ENCODE peak calls at places on chromosomes 6 and 20, in eight cellular contexts. P is heart right ventricle; I is activated B cell treated with CpG ODN at 0.5 μM for 24 hours; A is stimulated activated CD8-positive, alpha-beta memory T cell treated with anti-CD3 and anti-CD28 coated beads, Interleukin-2, amount 100 ng/mL, for 1 hour; W is psoas muscle; C is upper lobe of left lung; E is KBM-7; D is RCC 7860. B is an unnamed sample.

GRCh38 chr6:41599015-41599835 is 39.0 kb upstream of the MDFI start:
- DNase-seq in W (no peak), A (no peak), P (no peak), D (no peak), I (no peak), C (no peak), E (no peak), B (no peak)

GRCh38 chr6:98653171-98653570 is 181.2 kb upstream of the POU3F2 start:
- DNase-seq in C (no peak), A (no peak), P (no peak), W (no peak), I (no peak), E (no peak), D (no peak), B (no peak)

GRCh38 chr6:64034840-64035656 is 399.4 kb downstream of the PHF3 start:
- DNase-seq in E (no peak), A (no peak), W (no peak), D (no peak), I (no peak), C (no peak), P (no peak), B (no peak)

GRCh38 chr6:127458817-127459216 is 372 bp downstream of the KIAA0408 start:
- DNase-seq in I (no peak), A (no peak), E (no peak), C (peak; percentile 63), W (peak; percentile 34), P (no peak), D (no peak), B (no peak)

GRCh38 chr20:25011261-25011660 is 18.7 kb upstream of the APMAP start:
- DNase-seq in A (no peak), W (no peak), C (peak; percentile 10), P (no peak), D (no peak), I (no peak), E (no peak), B (no peak)

GRCh38 chr6:169320013-169320412 is 66.4 kb upstream of the THBS2 start:
- DNase-seq in A (no peak), P (no peak), E (no peak), W (no peak), I (no peak), D (no peak), C (no peak), B (no peak)

GRCh38 chr6:130296854-130297253 is 69.0 kb upstream of the TMEM200A start:
- DNase-seq in A (no peak), I (no peak), P (no peak), D (no peak), E (no peak), C (no peak), W (no peak), B (no peak)

GRCh38 chr6:45650527-45651135 is 272.9 kb upstream of the SUPT3H start:
- DNase-seq in P (no peak), D (peak; percentile 97), W (no peak), I (no peak), A (no peak), E (no peak), C (no peak), B (peak; percentile 71)

GRCh38 chr6:168163096-168163731 is 84.2 kb upstream of the FRMD1 start:
- DNase-seq in P (no peak), I (no peak), D (no peak), W (no peak), E (no peak), C (no peak), A (no peak), B (no peak)

GRCh38 chr6:43724914-43725642 is 37.5 kb upstream of the MRPS18A start:
- DNase-seq in A (peak; percentile 24), I (peak; percentile 59), D (peak; percentile 84), P (peak; percentile 42), W (peak; percentile 82), C (peak; percentile 95), E (peak; percentile 97), B (no peak)

GRCh38 chr20:47432251-47433210 is 69.2 kb upstream of the NCOA3 start:
- DNase-seq in D (peak; percentile 93), E (peak; percentile 58), I (no peak), C (no peak), W (no peak), P (no peak), A (no peak), B (peak; percentile 88)

GRCh38 chr6:31794866-31795615 is 511 bp downstream of the VARS1 start:
- DNase-seq in E (peak; percentile 75), A (no peak), D (no peak), W (no peak), I (no peak), C (no peak), P (peak; percentile 34), B (no peak)

GRCh38 chr6:31272856-31273626 is 1.1 kb upstream of the HLA-C start:
- DNase-seq in E (no peak), D (no peak), I (no peak), P (no peak), W (no peak), A (no peak), C (peak; percentile 57), B (no peak)

GRCh38 chr6:159645659-159646058 is 47.4 kb downstream of the SOD2 start:
- DNase-seq in I (no peak), D (no peak), A (no peak), P (no peak), C (no peak), W (no peak), E (no peak), B (no peak)

GRCh38 chr6:42007753-42008528 is 42.4 kb upstream of the TAF8 start:
- DNase-seq in E (peak; percentile 35), P (no peak), I (no peak), W (no peak), A (no peak), C (peak; percentile 53), D (no peak), B (no peak)

GRCh38 chr6:116971959-116972358 is 94.9 kb downstream of the RFX6 start:
- DNase-seq in D (peak; percentile 25), E (peak; percentile 20), C (no peak), I (no peak), A (no peak), P (peak; percentile 7), W (no peak), B (peak; percentile 76)

GRCh38 chr6:74715362-74716068 is 490.3 kb downstream of the COL12A1 start:
- DNase-seq in P (no peak), D (no peak), C (no peak), A (no peak), I (no peak), W (no peak), E (no peak), B (no peak)

GRCh38 chr20:60892095-60892813 is 359.8 kb upstream of the CDH4 start:
- DNase-seq in C (no peak), D (no peak), I (no peak), P (no peak), W (no peak), E (no peak), A (no peak), B (no peak)

GRCh38 chr6:56335733-56336132 is 88.4 kb upstream of the COL21A1 start:
- DNase-seq in C (no peak), E (no peak), I (no peak), A (no peak), D (peak; percentile 56), W (no peak), P (no peak), B (peak; percentile 49)

GRCh38 chr6:43992783-43993505 is 134.3 kb downstream of the MRPL14 start:
- DNase-seq in P (peak; percentile 82), W (peak; percentile 79), E (no peak), D (peak; percentile 44), C (no peak), I (no peak), A (no peak), B (no peak)

GRCh38 chr6:130697661-130698535 is 129.3 kb upstream of the SMLR1 start:
- DNase-seq in E (peak; percentile 69), D (no peak), A (peak; percentile 21), P (peak; percentile 12), W (no peak), C (peak; percentile 24), I (no peak), B (peak; percentile 66)

GRCh38 chr20:58647814-58648501 is 3.1 kb upstream of the STX16 start:
- DNase-seq in W (no peak), C (no peak), D (no peak), E (no peak), A (no peak), P (peak; percentile 4), I (no peak), B (no peak)

GRCh38 chr6:142404751-142405150 is 102.9 kb downstream of the ADGRG6 start:
- DNase-seq in W (no peak), P (no peak), C (no peak), D (no peak), E (no peak), I (no peak), A (no peak), B (no peak)

GRCh38 chr6:105793132-105793531 is 293.0 kb upstream of the PRDM1 start:
- DNase-seq in C (peak; percentile 52), W (no peak), A (no peak), E (peak; percentile 72), I (no peak), P (no peak), D (peak; percentile 16), B (no peak)

GRCh38 chr6:145929037-145929633 is 35.0 kb downstream of the SHPRH start:
- DNase-seq in P (no peak), I (no peak), W (no peak), E (peak; percentile 36), C (no peak), A (no peak), D (peak; percentile 10), B (peak; percentile 55)

GRCh38 chr20:47785900-47786762 is 850 bp upstream of the SULF2 start:
- DNase-seq in I (peak; percentile 38), D (no peak), E (peak; percentile 25), W (peak; percentile 62), C (peak; percentile 37), A (no peak), P (peak; percentile 81), B (no peak)

GRCh38 chr6:157615411-157615763 is 207.7 kb upstream of the SNX9 start:
- DNase-seq in A (no peak), D (no peak), I (no peak), C (no peak), P (no peak), W (no peak), E (peak; percentile 75), B (no peak)

GRCh38 chr6:788058-788457 is 95.1 kb upstream of the EXOC2 start:
- DNase-seq in E (no peak), D (no peak), I (no peak), C (no peak), A (no peak), P (no peak), W (no peak), B (no peak)

GRCh38 chr6:73675466-73676098 is 20.4 kb upstream of the CD109 start:
- DNase-seq in A (peak; percentile 45), W (peak; percentile 57), D (peak; percentile 67), I (peak; percentile 20), E (peak; percentile 76), C (peak; percentile 73), P (peak; percentile 84), B (peak; percentile 82)

GRCh38 chr20:49846206-49846807 is 33.7 kb downstream of the SLC9A8 start:
- DNase-seq in W (no peak), I (no peak), D (peak; percentile 55), C (peak; percentile 51), E (peak; percentile 74), A (peak; percentile 15), P (peak; percentile 51), B (peak; percentile 41)

GRCh38 chr20:24241466-24241865 is 228.0 kb upstream of the SYNDIG1 start:
- DNase-seq in C (no peak), A (no peak), W (no peak), E (no peak), D (no peak), I (no peak), P (no peak), B (no peak)

GRCh38 chr6:15420959-15421438 is 175.1 kb downstream of the JARID2 start:
- DNase-seq in W (no peak), D (no peak), I (peak; percentile 31), A (no peak), C (no peak), P (peak; percentile 20), E (peak; percentile 87), B (no peak)

GRCh38 chr20:42483694-42484303 is 705.9 kb downstream of the PTPRT start:
- DNase-seq in W (no peak), I (no peak), A (no peak), C (peak; percentile 23), P (no peak), D (peak; percentile 17), E (peak; percentile 15), B (peak; percentile 33)

GRCh38 chr6:134816780-134817179 is 133.1 kb downstream of the ALDH8A1 start:
- DNase-seq in A (no peak), P (no peak), W (no peak), C (no peak), I (no peak), D (peak; percentile 63), E (no peak), B (no peak)

B was measured in RKO.